ENCODE peak calls at places on chromosomes 12 and 14, in eight cellular contexts. One of them, this sample, is unnamed.

GRCh38 chr12:125185740-125186470 is 120.7 kb downstream of the AACS start:
- DNase-seq in psoas muscle: peak; percentile 82
- DNase-seq in sigmoid colon: peak; percentile 77
- DNase-seq in right atrium auricular region: no peak
- DNase-seq in K562: peak; percentile 93
- DNase-seq in AG10803: peak; percentile 63
- DNase-seq in esophagus squamous epithelium: no peak
- DNase-seq in breast epithelium: peak; percentile 23
- DNase-seq in this sample: no peak

GRCh38 chr14:31127690-31128089 is 79.9 kb downstream of the HECTD1 start:
- DNase-seq in K562: no peak
- DNase-seq in AG10803: no peak
- DNase-seq in psoas muscle: no peak
- DNase-seq in right atrium auricular region: no peak
- DNase-seq in breast epithelium: no peak
- DNase-seq in sigmoid colon: no peak
- DNase-seq in esophagus squamous epithelium: no peak
- DNase-seq in this sample: no peak

GRCh38 chr12:97375310-97375709 is 87.3 kb upstream of the RMST start:
- DNase-seq in AG10803: no peak
- DNase-seq in K562: no peak
- DNase-seq in sigmoid colon: no peak
- DNase-seq in esophagus squamous epithelium: no peak
- DNase-seq in breast epithelium: no peak
- DNase-seq in psoas muscle: no peak
- DNase-seq in right atrium auricular region: no peak
- DNase-seq in this sample: no peak

GRCh38 chr12:11959117-11959823 is 111.5 kb upstream of the BCL2L14 start:
- DNase-seq in breast epithelium: no peak
- DNase-seq in sigmoid colon: no peak
- DNase-seq in K562: no peak
- DNase-seq in AG10803: no peak
- DNase-seq in psoas muscle: no peak
- DNase-seq in esophagus squamous epithelium: no peak
- DNase-seq in right atrium auricular region: no peak
- DNase-seq in this sample: no peak

GRCh38 chr14:88553886-88554457 is 835 bp downstream of the PTPN21 start:
- DNase-seq in psoas muscle: no peak
- DNase-seq in AG10803: peak; percentile 11
- DNase-seq in sigmoid colon: no peak
- DNase-seq in esophagus squamous epithelium: no peak
- DNase-seq in K562: no peak
- DNase-seq in breast epithelium: no peak
- DNase-seq in right atrium auricular region: no peak
- DNase-seq in this sample: no peak

GRCh38 chr14:96574171-96574632 is 72.0 kb downstream of the PAPOLA start:
- DNase-seq in psoas muscle: no peak
- DNase-seq in breast epithelium: no peak
- DNase-seq in esophagus squamous epithelium: no peak
- DNase-seq in AG10803: peak; percentile 62
- DNase-seq in sigmoid colon: no peak
- DNase-seq in K562: no peak
- DNase-seq in right atrium auricular region: no peak
- DNase-seq in this sample: no peak

GRCh38 chr14:54597795-54598443 is 31.0 kb downstream of the SAMD4A start:
- DNase-seq in AG10803: peak; percentile 43
- DNase-seq in esophagus squamous epithelium: no peak
- DNase-seq in breast epithelium: no peak
- DNase-seq in right atrium auricular region: no peak
- DNase-seq in K562: peak; percentile 26
- DNase-seq in psoas muscle: no peak
- DNase-seq in sigmoid colon: no peak
- DNase-seq in this sample: no peak

GRCh38 chr12:89236748-89237428 is 115.4 kb downstream of the DUSP6 start:
- DNase-seq in AG10803: peak; percentile 53
- DNase-seq in K562: no peak
- DNase-seq in esophagus squamous epithelium: no peak
- DNase-seq in right atrium auricular region: no peak
- DNase-seq in sigmoid colon: no peak
- DNase-seq in psoas muscle: no peak
- DNase-seq in breast epithelium: no peak
- DNase-seq in this sample: no peak

GRCh38 chr14:94051115-94051514 is 25.0 kb downstream of the OTUB2 start:
- DNase-seq in K562: no peak
- DNase-seq in esophagus squamous epithelium: no peak
- DNase-seq in right atrium auricular region: peak; percentile 59
- DNase-seq in AG10803: peak; percentile 37
- DNase-seq in psoas muscle: no peak
- DNase-seq in breast epithelium: peak; percentile 37
- DNase-seq in sigmoid colon: peak; percentile 81
- DNase-seq in this sample: no peak

DNA sequence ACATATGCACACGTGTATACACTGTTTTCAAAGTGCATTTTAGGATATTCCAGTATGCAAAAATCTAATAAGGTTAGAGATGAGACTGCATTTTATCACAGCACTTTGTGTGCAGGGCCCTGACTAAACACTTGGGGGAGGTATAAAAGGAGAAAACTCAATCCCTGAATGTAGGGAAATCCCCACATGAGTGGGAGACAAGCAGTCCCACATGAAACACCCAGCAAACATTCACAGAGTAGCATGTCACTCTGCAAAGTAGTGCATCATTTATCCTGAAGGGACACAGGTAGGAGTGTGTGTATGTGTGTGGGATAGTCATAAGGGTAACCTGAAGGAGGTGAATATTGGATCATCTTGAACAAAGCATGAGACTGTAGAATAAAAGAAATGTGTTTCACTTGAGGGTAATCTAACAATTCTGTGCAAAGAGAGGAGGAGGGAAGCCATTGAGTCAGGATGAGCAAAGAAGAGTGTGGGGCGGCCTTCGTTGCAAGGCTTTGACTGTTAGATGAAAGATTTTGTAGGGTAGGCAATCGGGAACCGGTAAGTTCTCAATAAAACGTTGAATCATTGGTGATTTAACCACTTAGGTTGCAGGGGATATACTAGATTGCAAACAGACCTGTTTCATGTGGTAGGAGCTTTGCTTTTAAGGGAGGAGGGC is 2.9 kb downstream of the PRPF40B start:
- DNase-seq in right atrium auricular region: no peak
- DNase-seq in psoas muscle: no peak
- DNase-seq in AG10803: no peak
- DNase-seq in K562: no peak
- DNase-seq in sigmoid colon: no peak
- DNase-seq in breast epithelium: no peak
- DNase-seq in esophagus squamous epithelium: no peak
- DNase-seq in this sample: no peak
- TF ChIP-seq CTCF in right atrium auricular region: peak; percentile 13
- TF ChIP-seq CTCF in psoas muscle: no peak
- TF ChIP-seq CTCF in AG10803: no peak
- TF ChIP-seq CTCF in K562: peak; percentile 22
- TF ChIP-seq CTCF in sigmoid colon: no peak
- TF ChIP-seq CTCF in breast epithelium: no peak
- TF ChIP-seq CTCF in esophagus squamous epithelium: peak; percentile 9
- TF ChIP-seq CTCF in this sample: no peak

DNA sequence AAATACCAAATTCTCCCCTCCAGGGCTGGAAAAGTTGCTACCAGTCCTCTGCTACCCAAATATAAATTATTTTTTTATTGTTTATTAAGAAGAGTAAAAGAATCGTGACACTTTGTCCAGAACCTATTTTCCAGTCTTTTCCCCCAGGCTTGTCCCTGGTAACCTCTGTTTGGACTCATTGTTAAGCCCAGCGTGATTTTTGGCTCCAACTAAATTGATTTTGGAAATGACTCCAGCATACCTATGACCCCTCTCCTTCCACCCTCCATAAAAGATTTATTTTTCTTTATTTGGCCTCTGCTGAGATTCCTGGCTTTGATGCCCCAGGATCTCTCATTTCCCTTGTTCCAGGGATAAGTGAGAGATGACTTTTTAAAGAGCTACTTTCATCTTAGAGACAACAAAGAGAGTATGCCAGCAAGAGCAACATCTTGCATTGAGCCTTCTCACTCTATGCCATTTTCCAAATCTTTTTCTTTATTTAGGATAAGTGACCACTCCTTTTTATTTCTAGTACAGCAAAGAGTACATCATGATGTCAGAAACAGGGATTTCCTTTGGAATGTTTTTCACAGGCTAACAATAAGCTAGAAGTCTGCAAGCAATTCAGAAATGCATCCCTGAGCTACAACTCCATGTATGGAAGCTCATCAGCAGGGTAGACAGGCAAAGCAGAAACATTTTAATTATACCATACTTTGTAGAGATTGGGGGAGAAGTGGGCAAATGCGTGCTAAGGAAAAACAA is 75.8 kb downstream of the DAD1 start:
- DNase-seq in psoas muscle: no peak
- DNase-seq in breast epithelium: peak; percentile 33
- DNase-seq in right atrium auricular region: no peak
- DNase-seq in esophagus squamous epithelium: no peak
- DNase-seq in sigmoid colon: no peak
- DNase-seq in K562: no peak
- DNase-seq in AG10803: no peak
- DNase-seq in this sample: no peak
- H3K4me3 ChIP-seq in psoas muscle: no peak overlapping the region
- H3K4me3 ChIP-seq in breast epithelium: no peak overlapping the region
- H3K4me3 ChIP-seq in right atrium auricular region: no peak overlapping the region
- H3K4me3 ChIP-seq in esophagus squamous epithelium: no peak overlapping the region
- H3K4me3 ChIP-seq in sigmoid colon: no peak overlapping the region
- H3K4me3 ChIP-seq in K562: no peak overlapping the region
- H3K4me3 ChIP-seq in AG10803: no peak overlapping the region
- H3K4me3 ChIP-seq in this sample: no peak overlapping the region

DNA sequence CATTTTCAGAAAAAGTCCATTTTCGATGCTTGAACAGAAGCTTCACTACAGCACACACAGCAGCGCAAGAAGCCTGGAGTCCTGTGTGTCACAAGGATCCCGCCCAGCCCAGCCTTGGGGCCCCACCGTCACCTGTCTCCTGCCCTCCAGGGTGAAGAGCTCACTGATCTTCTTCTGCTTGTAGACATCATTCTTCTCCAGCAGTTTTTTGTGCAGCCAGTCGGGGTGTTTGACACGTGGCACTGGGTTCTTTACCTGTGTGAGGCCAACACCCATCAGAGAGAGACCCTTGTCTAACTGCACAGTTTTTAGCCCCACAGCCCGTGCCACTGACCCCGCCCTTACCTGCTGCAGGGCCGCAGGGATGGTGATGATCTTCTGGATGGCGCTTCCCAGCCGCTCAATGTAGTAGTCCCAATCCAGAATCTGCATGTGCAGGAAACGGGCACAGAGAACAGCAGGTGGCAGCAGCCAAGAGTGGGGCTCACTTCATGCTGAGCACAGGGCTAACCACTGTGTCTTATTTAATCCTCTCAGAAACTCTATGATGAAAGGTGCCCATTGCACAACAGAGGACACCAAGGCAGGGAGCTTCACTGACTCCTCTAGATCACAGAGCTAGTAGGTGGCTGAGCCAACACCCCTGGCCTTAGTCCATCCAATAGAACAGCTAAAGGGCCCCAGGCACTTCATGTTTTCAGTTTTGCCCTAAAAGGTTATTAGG is 30.0 kb downstream of the POLE start:
- DNase-seq in breast epithelium: no peak
- DNase-seq in psoas muscle: no peak
- DNase-seq in right atrium auricular region: no peak
- DNase-seq in sigmoid colon: no peak
- DNase-seq in AG10803: no peak
- DNase-seq in esophagus squamous epithelium: no peak
- DNase-seq in K562: no peak
- DNase-seq in this sample: no peak
- TF ChIP-seq CTCF in breast epithelium: no peak
- TF ChIP-seq CTCF in psoas muscle: no peak
- TF ChIP-seq CTCF in right atrium auricular region: no peak
- TF ChIP-seq CTCF in sigmoid colon: no peak
- TF ChIP-seq CTCF in AG10803: no peak
- TF ChIP-seq CTCF in esophagus squamous epithelium: no peak
- TF ChIP-seq CTCF in K562: no peak
- TF ChIP-seq CTCF in this sample: no peak

GRCh38 chr14:24197066-24197465 is 1.8 kb upstream of the TM9SF1 start:
- DNase-seq in AG10803: no peak
- DNase-seq in right atrium auricular region: no peak
- DNase-seq in breast epithelium: no peak
- DNase-seq in esophagus squamous epithelium: no peak
- DNase-seq in psoas muscle: no peak
- DNase-seq in sigmoid colon: no peak
- DNase-seq in K562: no peak
- DNase-seq in this sample: no peak
- H3K4me3 ChIP-seq in AG10803: no peak overlapping the region
- H3K4me3 ChIP-seq in right atrium auricular region: no peak overlapping the region
- H3K4me3 ChIP-seq in breast epithelium: no peak overlapping the region
- H3K4me3 ChIP-seq in esophagus squamous epithelium: no peak overlapping the region
- H3K4me3 ChIP-seq in psoas muscle: peak overlapping the region; percentile 89
- H3K4me3 ChIP-seq in sigmoid colon: no peak overlapping the region
- H3K4me3 ChIP-seq in K562: peak overlapping the region; percentile 67
- H3K4me3 ChIP-seq in this sample: no peak overlapping the region

DNA sequence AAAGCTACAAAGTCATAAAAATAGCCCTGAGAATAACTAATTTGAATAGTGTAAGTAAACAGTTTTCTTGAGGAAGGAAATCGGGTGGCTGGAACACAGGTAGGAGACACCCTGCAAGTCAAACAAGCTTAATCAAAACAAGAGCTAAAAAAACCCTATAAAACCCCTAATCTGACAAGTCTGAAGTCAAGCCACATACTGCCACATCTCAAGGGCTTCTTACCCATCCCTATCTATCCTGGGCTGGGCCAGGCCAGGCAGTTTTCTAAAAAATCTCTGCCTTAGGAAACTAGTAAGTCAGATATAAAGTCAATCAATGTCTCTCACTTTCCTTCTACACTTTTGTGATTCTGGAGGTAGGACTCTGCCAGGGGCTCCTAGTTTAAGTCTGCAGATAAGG is 15.3 kb downstream of the UBE2N start:
- DNase-seq in psoas muscle: no peak
- DNase-seq in right atrium auricular region: no peak
- DNase-seq in esophagus squamous epithelium: no peak
- DNase-seq in sigmoid colon: no peak
- DNase-seq in K562: no peak
- DNase-seq in breast epithelium: no peak
- DNase-seq in AG10803: no peak
- DNase-seq in this sample: no peak
- TF ChIP-seq CTCF in psoas muscle: no peak
- TF ChIP-seq CTCF in right atrium auricular region: no peak
- TF ChIP-seq CTCF in esophagus squamous epithelium: no peak
- TF ChIP-seq CTCF in sigmoid colon: no peak
- TF ChIP-seq CTCF in K562: no peak
- TF ChIP-seq CTCF in breast epithelium: no peak
- TF ChIP-seq CTCF in AG10803: no peak
- TF ChIP-seq CTCF in this sample: no peak

GRCh38 chr14:99230271-99231141 is 41.5 kb downstream of the BCL11B start:
- DNase-seq in esophagus squamous epithelium: no peak
- DNase-seq in sigmoid colon: no peak
- DNase-seq in AG10803: peak; percentile 35
- DNase-seq in psoas muscle: no peak
- DNase-seq in breast epithelium: peak; percentile 24
- DNase-seq in right atrium auricular region: no peak
- DNase-seq in K562: peak; percentile 24
- DNase-seq in this sample: no peak
- H3K4me3 ChIP-seq in esophagus squamous epithelium: no peak overlapping the region
- H3K4me3 ChIP-seq in sigmoid colon: no peak overlapping the region
- H3K4me3 ChIP-seq in AG10803: no peak overlapping the region
- H3K4me3 ChIP-seq in psoas muscle: no peak overlapping the region
- H3K4me3 ChIP-seq in breast epithelium: no peak overlapping the region
- H3K4me3 ChIP-seq in right atrium auricular region: no peak overlapping the region
- H3K4me3 ChIP-seq in K562: no peak overlapping the region
- H3K4me3 ChIP-seq in this sample: peak overlapping the region; percentile 44

This sample was measured in thoracic aorta.